ENCODE peak calls at places on chromosome 2, in nine cellular contexts. T, Y, Q, N, K, C, R, F and X are unnamed samples.

GRCh38 chr2:109560265-109560664 is 53.5 kb downstream of the SEPTIN10 start:
- DNase-seq in K (peak), Y (no peak), F (no peak), C (no peak), T (no peak), R (no peak), Q (no peak), N (peak), X (peak)

GRCh38 chr2:57549642-57550102 is 496.9 kb upstream of the VRK2 start:
- DNase-seq in Q (no peak), R (no peak), T (peak), K (no peak), C (no peak), N (no peak), F (peak), Y (no peak), X (no peak)

GRCh38 chr2:3628800-3629199 is 29.2 kb upstream of the ALLC start:
- DNase-seq in Q (no peak), C (no peak), Y (no peak), F (no peak), R (no peak), K (no peak), N (peak), T (peak), X (no peak)

GRCh38 chr2:156190532-156190931 is 142.0 kb downstream of the NR4A2 start:
- DNase-seq in Y (no peak), T (no peak), C (no peak), R (no peak), N (no peak), K (no peak), F (no peak), Q (no peak), X (no peak)

GRCh38 chr2:144998435-144998834 is 478.5 kb upstream of the ZEB2 start:
- DNase-seq in F (no peak), K (no peak), Q (no peak), Y (no peak), R (no peak), N (peak), T (no peak), C (no peak), X (no peak)

GRCh38 chr2:72923833-72924352 is 6.6 kb downstream of the EMX1 start:
- DNase-seq in C (no peak), N (no peak), R (no peak), Y (no peak), K (no peak), T (no peak), F (peak), Q (no peak), X (no peak)

GRCh38 chr2:70596739-70597138 is 43.1 kb upstream of the TGFA start:
- DNase-seq in Q (peak), F (no peak), C (no peak), K (no peak), Y (no peak), R (no peak), N (no peak), T (peak), X (no peak)

GRCh38 chr2:25207078-25207545 is 38.7 kb upstream of the POMC start:
- DNase-seq in R (no peak), Q (no peak), Y (no peak), T (no peak), C (no peak), N (no peak), K (no peak), F (no peak), X (no peak)

GRCh38 chr2:36405183-36405582 is 49.6 kb downstream of the CRIM1 start:
- DNase-seq in K (no peak), N (no peak), T (no peak), R (no peak), Q (no peak), C (no peak), F (no peak), Y (no peak), X (no peak)

GRCh38 chr2:100292022-100292580 is 30.2 kb downstream of the LONRF2 start:
- DNase-seq in R (peak), K (peak), N (peak), Q (peak), T (peak), Y (no peak), C (no peak), F (peak), X (peak)

GRCh38 chr2:54830546-54830945 is 107.1 kb downstream of the EML6 start:
- DNase-seq in F (no peak), Y (no peak), N (peak), T (no peak), K (no peak), Q (no peak), R (no peak), C (no peak), X (peak)

GRCh38 chr2:5691659-5692529 is at the start of gene SOX11:
- DNase-seq in R (peak), C (peak), N (peak), F (peak), K (no peak), Q (peak), T (no peak), Y (no peak), X (peak)

GRCh38 chr2:34734662-34735061 is 1135.6 kb upstream of the FAM98A start:
- DNase-seq in R (no peak), Q (no peak), F (no peak), K (no peak), C (no peak), Y (no peak), T (no peak), N (no peak), X (no peak)

GRCh38 chr2:71494091-71494490 is 40.7 kb downstream of the DYSF start:
- DNase-seq in C (no peak), T (no peak), F (no peak), Q (no peak), R (no peak), K (no peak), Y (no peak), N (no peak), X (no peak)

GRCh38 chr2:127701193-127701650 is at the start of gene SFT2D3:
- DNase-seq in T (peak), K (peak), C (peak), N (peak), Q (peak), F (peak), Y (peak), R (peak), X (peak)

GRCh38 chr2:167697194-167697593 is 550.2 kb downstream of the STK39 start:
- DNase-seq in Q (no peak), C (no peak), Y (no peak), T (no peak), F (no peak), K (no peak), N (no peak), R (no peak), X (no peak)

GRCh38 chr2:1658394-1659151 is 85.7 kb downstream of the PXDN start:
- DNase-seq in N (no peak), K (no peak), R (no peak), F (no peak), C (no peak), Q (no peak), T (no peak), Y (no peak), X (no peak)

GRCh38 chr2:222038086-222038802 is 260.6 kb downstream of the PAX3 start:
- DNase-seq in Q (no peak), R (no peak), K (peak), N (peak), Y (no peak), T (no peak), F (no peak), C (no peak), X (peak)

GRCh38 chr2:12223732-12224131 is 477.3 kb downstream of the LPIN1 start:
- DNase-seq in N (no peak), Q (no peak), Y (no peak), R (no peak), F (no peak), C (no peak), K (no peak), T (no peak), X (no peak)

GRCh38 chr2:38957972-38958371 is 68.3 kb downstream of the ARHGEF33 start:
- DNase-seq in T (no peak), K (no peak), R (no peak), Q (no peak), F (no peak), C (no peak), N (no peak), Y (no peak), X (no peak)

GRCh38 chr2:113058411-113058994 is 495 bp upstream of the IL36RN start:
- DNase-seq in F (peak), R (no peak), T (no peak), Y (no peak), Q (no peak), N (no peak), K (no peak), C (no peak), X (no peak)

GRCh38 chr2:104388296-104388695 is 465.6 kb upstream of the POU3F3 start:
- DNase-seq in Y (no peak), N (no peak), C (no peak), T (no peak), K (no peak), F (no peak), Q (peak), R (no peak), X (no peak)

GRCh38 chr2:72095364-72095763 is 52.3 kb downstream of the CYP26B1 start:
- DNase-seq in C (no peak), Q (no peak), R (no peak), F (no peak), T (no peak), Y (no peak), K (no peak), N (no peak), X (no peak)

GRCh38 chr2:176470713-176471112 is 201.5 kb downstream of the MTX2 start:
- DNase-seq in F (no peak), R (no peak), C (no peak), K (no peak), Q (no peak), T (no peak), N (no peak), Y (no peak), X (no peak)

GRCh38 chr2:98867539-98868309 is 68.3 kb downstream of the CRACDL start:
- DNase-seq in R (no peak), K (peak), N (no peak), T (no peak), C (no peak), F (no peak), Y (no peak), Q (no peak), X (peak)

GRCh38 chr2:148021059-148021985 is at the start of gene MBD5:
- DNase-seq in T (no peak), R (peak), C (no peak), K (peak), F (peak), N (peak), Y (peak), Q (no peak), X (peak)

GRCh38 chr2:28736034-28736433 is 15.6 kb upstream of the PPP1CB start:
- DNase-seq in N (peak), Q (no peak), R (no peak), Y (no peak), T (no peak), C (no peak), K (peak), F (no peak), X (peak)

GRCh38 chr2:230942371-230942770 is 17.3 kb upstream of the GPR55 start:
- DNase-seq in R (no peak), F (no peak), T (no peak), Q (no peak), C (peak), Y (no peak), N (no peak), K (no peak), X (no peak)

GRCh38 chr2:24708537-24709152 is 84.5 kb downstream of the PTRHD1 start:
- DNase-seq in N (peak), R (peak), Q (no peak), Y (no peak), F (peak), T (no peak), K (peak), C (no peak), X (peak)

GRCh38 chr2:9003366-9003615 is 193 bp downstream of the MBOAT2 start:
- DNase-seq in Y (no peak), T (no peak), C (no peak), R (no peak), K (no peak), N (no peak), F (no peak), Q (no peak), X (no peak)
- H3K4me3 ChIP-seq in Y (peak), T (peak), C (peak), R (peak), K (peak), N (peak), F (peak), Q (peak), X (peak)

GRCh38 chr2:235804676-235805075 is 310.8 kb downstream of the AGAP1 start:
- DNase-seq in F (no peak), K (no peak), Q (no peak), Y (no peak), C (no peak), T (no peak), R (no peak), N (no peak), X (no peak)

GRCh38 chr2:235807347-235807746 is 313.5 kb downstream of the AGAP1 start:
- DNase-seq in N (no peak), K (no peak), F (no peak), R (no peak), Y (no peak), C (no peak), Q (no peak), T (no peak), X (no peak)

GRCh38 chr2:235802542-235802941 is 308.7 kb downstream of the AGAP1 start:
- DNase-seq in T (no peak), R (no peak), C (no peak), K (no peak), N (no peak), Y (no peak), F (no peak), Q (no peak), X (no peak)

GRCh38 chr2:235799281-235799680 is 305.4 kb downstream of the AGAP1 start:
- DNase-seq in Y (no peak), F (no peak), C (no peak), N (no peak), R (no peak), K (no peak), T (no peak), Q (no peak), X (no peak)

GRCh38 chr2:235803028-235803427 is 309.2 kb downstream of the AGAP1 start:
- DNase-seq in Q (no peak), N (peak), K (no peak), Y (no peak), R (no peak), F (no peak), C (no peak), T (no peak), X (peak)
- TF ChIP-seq CTCF in Q (no peak), N (peak), K (peak), Y (no peak), R (peak), F (peak), C (no peak), T (no peak), X (peak)

GRCh38 chr2:234393352-234393751 is 103.5 kb downstream of the ARL4C start:
- DNase-seq in Q (no peak), T (no peak), N (no peak), K (no peak), Y (no peak), F (no peak), C (no peak), R (no peak), X (no peak)
- H3K4me3 ChIP-seq in Q (no peak), T (no peak), N (no peak), K (no peak), Y (no peak), F (no peak), C (no peak), R (no peak), X (no peak)

DNA sequence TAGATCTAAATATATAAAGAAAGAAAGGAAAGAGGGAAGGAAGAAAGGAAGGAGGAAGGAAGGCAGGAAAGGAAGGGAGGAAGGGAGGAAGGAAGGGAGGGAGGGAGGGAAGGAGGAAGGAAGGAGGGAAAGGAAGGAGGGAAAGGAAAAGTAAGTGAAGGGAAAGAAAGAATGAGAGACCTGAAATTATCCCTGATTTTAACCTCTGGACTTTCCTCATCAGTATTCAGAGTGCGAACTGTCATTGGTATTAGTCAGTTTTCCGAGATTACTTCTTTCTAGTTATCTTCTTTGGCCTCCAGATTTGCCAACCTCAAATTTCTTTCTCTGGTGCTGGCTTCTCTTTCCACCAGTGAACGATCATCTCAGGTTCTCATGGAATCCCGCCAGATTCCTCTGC is 215.5 kb upstream of the FN1 start:
- DNase-seq in Q (no peak), T (no peak), C (no peak), K (no peak), Y (no peak), R (no peak), N (no peak), F (no peak), X (no peak)
- TF ChIP-seq CTCF in Q (no peak), T (no peak), C (no peak), K (no peak), Y (no peak), R (no peak), N (no peak), F (no peak), X (no peak)

DNA sequence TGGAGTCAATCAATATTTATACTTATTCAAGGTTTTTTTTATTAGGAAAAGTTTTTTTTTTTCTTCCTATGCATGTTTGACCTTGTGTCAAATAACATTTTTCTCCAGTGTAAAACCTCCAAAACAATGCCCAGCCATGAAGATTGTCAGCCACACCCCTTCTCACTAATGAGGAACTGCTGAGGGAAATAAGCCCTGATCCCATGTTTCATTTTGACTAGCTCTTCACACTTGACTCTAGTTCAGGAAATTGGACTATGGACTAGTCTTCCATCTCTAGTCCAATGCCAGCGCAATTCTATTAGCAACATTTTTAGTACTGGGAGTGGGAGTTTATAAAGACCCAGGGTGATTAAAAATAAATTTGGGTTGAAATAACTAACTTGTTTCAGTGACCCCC is 275.6 kb upstream of the CXCR4 start:
- DNase-seq in Q (no peak), N (no peak), R (no peak), K (no peak), Y (no peak), T (no peak), C (peak), F (no peak), X (no peak)
- H3K4me3 ChIP-seq in Q (no peak), N (no peak), R (no peak), K (no peak), Y (no peak), T (no peak), C (no peak), F (no peak), X (no peak)